ENCODE peak calls at places on chromosomes 6 and 20, in seven cellular contexts. I is iris pigment epithelial cell, E is AG08396, O is cardiac fibroblast, L is left colon, X is brain microvascular endothelial cell, K is pancreas. V is an unnamed sample.
A peak's percentile ranks its signal among the peaks of the same experiment; 100 is the strongest.

GRCh38 chr6:52697903-52698302 is 27.0 kb downstream of the TMEM14A start:
- DNase-seq in E (no peak), L (no peak), K (no peak), O (peak; percentile 19), I (no peak), X (no peak), V (no peak)

GRCh38 chr20:1224205-1224604 is 1.6 kb upstream of the RAD21L1 start:
- DNase-seq in I (no peak), L (no peak), X (no peak), K (no peak), E (no peak), O (no peak), V (no peak)

GRCh38 chr6:96923871-96924493 is 546 bp upstream of the KLHL32 start:
- DNase-seq in I (no peak), E (no peak), L (no peak), O (no peak), K (no peak), X (no peak), V (no peak)

GRCh38 chr6:33983109-33983475 is 162.8 kb downstream of the GRM4 start:
- DNase-seq in O (peak; percentile 6), L (peak; percentile 89), I (no peak), X (no peak), K (no peak), E (peak; percentile 53), V (peak; percentile 1)

GRCh38 chr6:44306710-44307109 is 6.4 kb downstream of the AARS2 start:
- DNase-seq in X (no peak), O (no peak), L (no peak), I (no peak), K (no peak), E (no peak), V (no peak)

GRCh38 chr6:167793421-167793820 is 33.3 kb upstream of the AFDN start:
- DNase-seq in E (no peak), O (peak; percentile 21), I (no peak), K (no peak), X (no peak), L (no peak), V (no peak)

GRCh38 chr6:155248021-155249001 is 15.5 kb upstream of the CLDN20 start:
- DNase-seq in O (peak; percentile 81), X (peak; percentile 90), E (peak; percentile 83), L (peak; percentile 33), I (peak; percentile 85), K (no peak), V (peak; percentile 77)

GRCh38 chr6:56887086-56887485 is 67.8 kb upstream of the BEND6 start:
- DNase-seq in O (no peak), L (no peak), E (no peak), I (no peak), K (no peak), X (no peak), V (no peak)

GRCh38 chr6:34324738-34325444 is 67.6 kb downstream of the NUDT3 start:
- DNase-seq in O (no peak), E (peak; percentile 50), I (peak; percentile 76), X (peak; percentile 9), K (no peak), L (peak; percentile 30), V (peak; percentile 57)

GRCh38 chr6:101534386-101534785 is 140.9 kb downstream of the GRIK2 start:
- DNase-seq in E (no peak), L (no peak), I (peak; percentile 49), K (no peak), O (peak; percentile 38), X (peak; percentile 18), V (peak; percentile 48)

GRCh38 chr6:10771371-10771894 is 23.8 kb downstream of the TMEM14B start:
- DNase-seq in X (no peak), O (no peak), K (no peak), L (no peak), I (no peak), E (no peak), V (no peak)

GRCh38 chr20:34111057-34111711 is 859 bp downstream of the EIF2S2 start:
- DNase-seq in X (peak; percentile 22), I (peak; percentile 93), O (peak; percentile 80), L (no peak), E (peak; percentile 34), K (no peak), V (peak; percentile 71)

GRCh38 chr6:108312604-108313003 is 17.8 kb downstream of the AFG1L start:
- DNase-seq in L (peak; percentile 31), X (no peak), E (no peak), K (no peak), O (no peak), I (no peak), V (no peak)

GRCh38 chr20:47464380-47465101 is 37.1 kb upstream of the NCOA3 start:
- DNase-seq in I (peak; percentile 99), O (peak; percentile 100), X (peak; percentile 99), K (no peak), L (peak; percentile 58), E (peak; percentile 67), V (peak; percentile 99)

GRCh38 chr20:64113444-64113775 is 6.0 kb upstream of the NPBWR2 start:
- DNase-seq in L (no peak), E (no peak), K (no peak), I (no peak), X (no peak), O (no peak), V (no peak)

GRCh38 chr20:50366270-50367103 is 143.7 kb upstream of the PTPN1 start:
- DNase-seq in X (peak; percentile 40), I (peak; percentile 85), E (no peak), K (peak; percentile 89), L (peak; percentile 93), O (peak; percentile 62), V (peak; percentile 75)

GRCh38 chr20:35466856-35467255 is 11.5 kb downstream of the CEP250 start:
- DNase-seq in O (no peak), I (no peak), L (no peak), X (no peak), K (no peak), E (no peak), V (no peak)

GRCh38 chr6:7198833-7199800 is 91.4 kb downstream of the RREB1 start:
- DNase-seq in O (no peak), X (no peak), L (no peak), K (no peak), I (no peak), E (no peak), V (no peak)

GRCh38 chr6:21969192-21969591 is 327.6 kb downstream of the PRL start:
- DNase-seq in I (no peak), E (no peak), K (no peak), L (no peak), O (no peak), X (no peak), V (no peak)

GRCh38 chr6:20404641-20405032 is 3.0 kb downstream of the E2F3 start:
- DNase-seq in O (peak; percentile 81), I (peak; percentile 84), X (peak; percentile 79), K (no peak), E (peak; percentile 43), L (no peak), V (peak; percentile 81)

GRCh38 chr6:165971202-165971601 is 196.4 kb downstream of the TBXT start:
- DNase-seq in E (no peak), I (no peak), X (no peak), O (no peak), L (no peak), K (no peak), V (no peak)

GRCh38 chr20:40326794-40327193 is 362.2 kb downstream of the MAFB start:
- DNase-seq in L (no peak), I (no peak), X (no peak), O (no peak), K (no peak), E (no peak), V (no peak)

GRCh38 chr6:137219664-137220252 is 573 bp upstream of the IFNGR1 start:
- DNase-seq in X (no peak), L (no peak), E (no peak), K (no peak), I (no peak), O (no peak), V (no peak)

GRCh38 chr6:157649311-157650260 is 173.5 kb upstream of the SNX9 start:
- DNase-seq in O (no peak), I (no peak), K (no peak), X (no peak), L (no peak), E (no peak), V (no peak)

GRCh38 chr6:28544211-28544610 is 18.5 kb downstream of the GPX5 start:
- DNase-seq in I (no peak), K (no peak), O (no peak), E (no peak), L (no peak), X (no peak), V (no peak)

GRCh38 chr6:28563420-28564095 is 37.9 kb downstream of the GPX5 start:
- DNase-seq in O (no peak), L (no peak), K (no peak), X (no peak), I (no peak), E (no peak), V (no peak)

GRCh38 chr20:42678895-42679294 is 510.8 kb downstream of the PTPRT start:
- DNase-seq in I (no peak), E (no peak), L (no peak), O (no peak), K (no peak), X (no peak), V (no peak)

GRCh38 chr6:89145461-89145961 is 344 bp upstream of the PM20D2 start:
- DNase-seq in E (peak; percentile 30), I (peak; percentile 42), X (no peak), K (no peak), L (no peak), O (peak; percentile 29), V (peak; percentile 15)

GRCh38 chr6:152671146-152671545 is 26.6 kb upstream of the MYCT1 start:
- DNase-seq in O (peak; percentile 66), E (no peak), I (peak; percentile 71), K (no peak), X (no peak), L (no peak), V (peak; percentile 49)

GRCh38 chr6:7390218-7390878 is 740 bp downstream of the RIOK1 start:
- DNase-seq in O (no peak), I (peak; percentile 93), X (no peak), K (no peak), L (no peak), E (no peak), V (peak; percentile 76)

GRCh38 chr6:51077967-51078518 is 259.4 kb downstream of the TFAP2B start:
- DNase-seq in L (no peak), X (no peak), E (no peak), K (no peak), O (no peak), I (no peak), V (no peak)

GRCh38 chr6:170420791-170421776 is 114.5 kb downstream of the FAM120B start:
- DNase-seq in I (no peak), O (no peak), K (no peak), E (no peak), X (no peak), L (no peak), V (no peak)

GRCh38 chr20:44017905-44018683 is 103.4 kb downstream of the TOX2 start:
- DNase-seq in O (peak; percentile 89), X (peak; percentile 62), E (peak; percentile 78), L (peak; percentile 95), I (peak; percentile 84), K (peak; percentile 59), V (peak; percentile 93)

GRCh38 chr6:31403283-31403989 is at the start of gene MICA:
- DNase-seq in I (peak; percentile 72), L (peak; percentile 94), E (peak; percentile 94), O (peak; percentile 89), X (peak; percentile 78), K (peak; percentile 93), V (peak; percentile 79)

GRCh38 chr6:130946076-130946475 is 117.0 kb downstream of the EPB41L2 start:
- DNase-seq in L (no peak), E (no peak), O (peak; percentile 84), I (peak; percentile 44), X (no peak), K (no peak), V (peak; percentile 44)